ENCODE peak calls at places on chromosomes 1 and 21, in four cellular contexts. One of them, this sample, is unnamed.

GRCh38 chr1:230940848-230941247 is 37.8 kb downstream of the TTC13 start:
- DNase-seq in K562: no peak
- DNase-seq in endothelial cell of umbilical vein: no peak
- DNase-seq in A549: no peak
- DNase-seq in this sample: no peak

GRCh38 chr21:16517380-16517779 is 787.6 kb downstream of the USP25 start:
- DNase-seq in K562: no peak
- DNase-seq in endothelial cell of umbilical vein: no peak
- DNase-seq in A549: no peak
- DNase-seq in this sample: no peak

GRCh38 chr1:93690921-93691789 is 9.5 kb upstream of the BCAR3 start:
- DNase-seq in K562: no peak
- DNase-seq in endothelial cell of umbilical vein: no peak
- DNase-seq in A549: no peak
- DNase-seq in this sample: no peak

GRCh38 chr1:29431138-29431537 is 194.8 kb downstream of the PTPRU start:
- DNase-seq in K562: no peak
- DNase-seq in endothelial cell of umbilical vein: no peak
- DNase-seq in A549: no peak
- DNase-seq in this sample: no peak

GRCh38 chr1:207993477-207994445 is 82.8 kb upstream of the CD34 start:
- DNase-seq in K562: peak; percentile 49
- DNase-seq in endothelial cell of umbilical vein: no peak
- DNase-seq in A549: no peak
- DNase-seq in this sample: peak; percentile 17

GRCh38 chr21:26717146-26717739 is 128.0 kb downstream of the ADAMTS1 start:
- DNase-seq in K562: peak; percentile 3
- DNase-seq in endothelial cell of umbilical vein: peak; percentile 30
- DNase-seq in A549: peak; percentile 2
- DNase-seq in this sample: peak; percentile 8

GRCh38 chr1:8862528-8862927 is 16.0 kb downstream of the ENO1 start:
- DNase-seq in K562: peak; percentile 76
- DNase-seq in endothelial cell of umbilical vein: peak; percentile 38
- DNase-seq in A549: no peak
- DNase-seq in this sample: peak; percentile 71

GRCh38 chr1:193905288-193906085 is 719.1 kb upstream of the B3GALT2 start:
- DNase-seq in K562: no peak
- DNase-seq in endothelial cell of umbilical vein: no peak
- DNase-seq in A549: no peak
- DNase-seq in this sample: no peak

GRCh38 chr1:44721521-44722361 is 9.2 kb downstream of the RNU5D-1 start:
- DNase-seq in K562: peak; percentile 98
- DNase-seq in endothelial cell of umbilical vein: no peak
- DNase-seq in A549: peak; percentile 93
- DNase-seq in this sample: peak; percentile 99

GRCh38 chr1:91311672-91312071 is 93.0 kb downstream of the HFM1 start:
- DNase-seq in K562: no peak
- DNase-seq in endothelial cell of umbilical vein: no peak
- DNase-seq in A549: no peak
- DNase-seq in this sample: no peak

GRCh38 chr1:203342192-203342940 is 8.6 kb downstream of the FMOD start:
- DNase-seq in K562: peak; percentile 78
- DNase-seq in endothelial cell of umbilical vein: peak; percentile 44
- DNase-seq in A549: peak; percentile 83
- DNase-seq in this sample: peak; percentile 44

GRCh38 chr1:32893198-32894018 is 7.1 kb downstream of the HPCA start:
- DNase-seq in K562: peak; percentile 69
- DNase-seq in endothelial cell of umbilical vein: no peak
- DNase-seq in A549: peak; percentile 41
- DNase-seq in this sample: no peak

GRCh38 chr1:168206111-168206510 is 19.7 kb upstream of the SFT2D2 start:
- DNase-seq in K562: no peak
- DNase-seq in endothelial cell of umbilical vein: no peak
- DNase-seq in A549: no peak
- DNase-seq in this sample: no peak

GRCh38 chr21:30164796-30165195 is 1.8 kb downstream of the CLDN17 start:
- DNase-seq in K562: no peak
- DNase-seq in endothelial cell of umbilical vein: no peak
- DNase-seq in A549: no peak
- DNase-seq in this sample: no peak

GRCh38 chr21:41961753-41962152 is 7.9 kb upstream of the C2CD2 start:
- DNase-seq in K562: no peak
- DNase-seq in endothelial cell of umbilical vein: no peak
- DNase-seq in A549: no peak
- DNase-seq in this sample: no peak

GRCh38 chr1:196309386-196309785 is 298.9 kb downstream of the KCNT2 start:
- DNase-seq in K562: peak; percentile 19
- DNase-seq in endothelial cell of umbilical vein: peak; percentile 49
- DNase-seq in A549: no peak
- DNase-seq in this sample: peak; percentile 34

GRCh38 chr1:73862343-73862742 is 335.6 kb downstream of the LRRIQ3 start:
- DNase-seq in K562: no peak
- DNase-seq in endothelial cell of umbilical vein: no peak
- DNase-seq in A549: no peak
- DNase-seq in this sample: no peak

GRCh38 chr1:233482388-233482787 is 131.5 kb upstream of the KCNK1 start:
- DNase-seq in K562: no peak
- DNase-seq in endothelial cell of umbilical vein: no peak
- DNase-seq in A549: no peak
- DNase-seq in this sample: no peak

GRCh38 chr1:163562355-163562754 is 240.6 kb downstream of the NUF2 start:
- DNase-seq in K562: no peak
- DNase-seq in endothelial cell of umbilical vein: no peak
- DNase-seq in A549: no peak
- DNase-seq in this sample: no peak

GRCh38 chr1:214014730-214015129 is 27.0 kb downstream of the PROX1 start:
- DNase-seq in K562: no peak
- DNase-seq in endothelial cell of umbilical vein: no peak
- DNase-seq in A549: no peak
- DNase-seq in this sample: no peak

GRCh38 chr1:86245566-86246190 is 89.1 kb upstream of the COL24A1 start:
- DNase-seq in K562: no peak
- DNase-seq in endothelial cell of umbilical vein: no peak
- DNase-seq in A549: no peak
- DNase-seq in this sample: no peak

GRCh38 chr1:21344750-21345443 is 54.6 kb upstream of the ECE1 start:
- DNase-seq in K562: no peak
- DNase-seq in endothelial cell of umbilical vein: no peak
- DNase-seq in A549: no peak
- DNase-seq in this sample: peak; percentile 27

GRCh38 chr1:8947127-8947691 is 1.5 kb downstream of the CA6 start:
- DNase-seq in K562: no peak
- DNase-seq in endothelial cell of umbilical vein: peak; percentile 52
- DNase-seq in A549: no peak
- DNase-seq in this sample: no peak

GRCh38 chr21:38661296-38662223 is 144.2 kb upstream of the ETS2 start:
- DNase-seq in K562: no peak
- DNase-seq in endothelial cell of umbilical vein: peak; percentile 22
- DNase-seq in A549: no peak
- DNase-seq in this sample: peak; percentile 66

GRCh38 chr1:151401860-151402259 is 2.5 kb downstream of the PSMB4 start:
- DNase-seq in K562: no peak
- DNase-seq in endothelial cell of umbilical vein: no peak
- DNase-seq in A549: no peak
- DNase-seq in this sample: no peak

GRCh38 chr1:233215135-233215722 is 80.3 kb downstream of the PCNX2 start:
- DNase-seq in K562: no peak
- DNase-seq in endothelial cell of umbilical vein: no peak
- DNase-seq in A549: no peak
- DNase-seq in this sample: no peak

GRCh38 chr21:16587141-16587570 is 857.4 kb downstream of the USP25 start:
- DNase-seq in K562: no peak
- DNase-seq in endothelial cell of umbilical vein: peak; percentile 85
- DNase-seq in A549: peak; percentile 29
- DNase-seq in this sample: peak; percentile 9

GRCh38 chr1:30718636-30719405 is 4.6 kb downstream of the MATN1 start:
- DNase-seq in K562: peak; percentile 98
- DNase-seq in endothelial cell of umbilical vein: peak; percentile 96
- DNase-seq in A549: peak; percentile 66
- DNase-seq in this sample: peak; percentile 94

GRCh38 chr1:30650038-30650958 is 73.1 kb downstream of the MATN1 start:
- DNase-seq in K562: no peak
- DNase-seq in endothelial cell of umbilical vein: no peak
- DNase-seq in A549: no peak
- DNase-seq in this sample: no peak

GRCh38 chr1:53618218-53619087 is 120.5 kb downstream of the GLIS1 start:
- DNase-seq in K562: no peak
- DNase-seq in endothelial cell of umbilical vein: no peak
- DNase-seq in A549: no peak
- DNase-seq in this sample: no peak

GRCh38 chr1:78088015-78088414 is 42.2 kb downstream of the GIPC2 start:
- DNase-seq in K562: no peak
- DNase-seq in endothelial cell of umbilical vein: no peak
- DNase-seq in A549: no peak
- DNase-seq in this sample: peak; percentile 5

GRCh38 chr1:143717434-143717833 is 254.4 kb downstream of the FAM72C start:
- DNase-seq in K562: no peak
- DNase-seq in endothelial cell of umbilical vein: no peak
- DNase-seq in A549: no peak
- DNase-seq in this sample: no peak

GRCh38 chr1:241900381-241900780 is 52.4 kb downstream of the EXO1 start:
- DNase-seq in K562: no peak
- DNase-seq in endothelial cell of umbilical vein: no peak
- DNase-seq in A549: no peak
- DNase-seq in this sample: no peak

GRCh38 chr21:16535100-16535418 is 805.3 kb downstream of the USP25 start:
- DNase-seq in K562: no peak
- DNase-seq in endothelial cell of umbilical vein: peak; percentile 61
- DNase-seq in A549: no peak
- DNase-seq in this sample: no peak

DNA sequence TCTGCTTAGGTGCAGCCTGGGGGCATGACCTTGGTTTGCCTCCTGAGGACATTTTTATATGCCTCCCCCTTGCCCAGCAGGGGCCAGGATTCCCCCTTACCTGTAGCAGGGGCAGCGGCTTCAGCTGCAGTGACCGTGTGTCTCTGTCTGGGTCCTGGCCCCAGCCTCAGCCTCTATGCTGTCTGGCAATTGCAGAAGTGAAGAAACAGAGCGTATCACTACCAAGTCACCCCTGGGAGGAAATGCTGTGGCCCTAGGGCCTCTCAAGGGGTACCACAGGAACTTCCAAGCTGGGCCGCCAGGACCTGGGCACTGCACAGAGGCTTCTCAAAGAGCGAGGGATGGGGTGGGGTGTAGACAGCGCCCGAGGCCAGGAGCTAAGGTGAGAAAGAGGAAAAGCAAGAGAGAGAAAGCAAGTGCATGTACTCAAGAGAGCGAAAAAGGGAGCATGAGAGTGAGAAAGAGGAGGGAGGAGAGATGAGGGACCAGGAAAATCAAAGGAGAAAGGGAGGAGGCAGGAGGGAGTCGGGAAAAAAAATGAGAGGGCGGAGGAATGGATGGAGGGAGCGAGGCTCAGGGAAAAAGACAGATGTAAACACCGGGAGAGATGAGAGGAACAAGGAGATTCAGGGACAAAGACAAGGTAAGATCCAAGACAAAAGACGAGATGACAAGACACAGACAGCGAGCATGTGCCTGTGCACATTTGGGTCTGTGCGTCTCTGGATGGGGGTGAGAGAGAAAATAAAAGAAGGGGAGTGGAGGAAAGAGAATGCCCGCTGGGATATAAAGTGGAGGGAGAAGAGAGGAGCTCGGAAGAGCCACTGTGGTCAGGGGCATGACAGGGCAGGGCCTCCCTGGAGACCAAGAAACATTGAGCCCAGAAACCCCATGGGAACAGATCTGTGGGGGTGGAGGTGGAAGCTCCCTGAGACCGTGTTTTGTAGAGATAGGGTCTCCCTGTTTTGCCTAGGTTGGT is at the start of gene PTAFR:
- DNase-seq in K562: no peak
- DNase-seq in endothelial cell of umbilical vein: no peak
- DNase-seq in A549: no peak
- DNase-seq in this sample: peak; percentile 90
- TF ChIP-seq POLR2A in K562: no peak
- TF ChIP-seq POLR2A in endothelial cell of umbilical vein: no peak
- TF ChIP-seq POLR2A in A549: no peak
- TF ChIP-seq POLR2A in this sample: no peak

DNA sequence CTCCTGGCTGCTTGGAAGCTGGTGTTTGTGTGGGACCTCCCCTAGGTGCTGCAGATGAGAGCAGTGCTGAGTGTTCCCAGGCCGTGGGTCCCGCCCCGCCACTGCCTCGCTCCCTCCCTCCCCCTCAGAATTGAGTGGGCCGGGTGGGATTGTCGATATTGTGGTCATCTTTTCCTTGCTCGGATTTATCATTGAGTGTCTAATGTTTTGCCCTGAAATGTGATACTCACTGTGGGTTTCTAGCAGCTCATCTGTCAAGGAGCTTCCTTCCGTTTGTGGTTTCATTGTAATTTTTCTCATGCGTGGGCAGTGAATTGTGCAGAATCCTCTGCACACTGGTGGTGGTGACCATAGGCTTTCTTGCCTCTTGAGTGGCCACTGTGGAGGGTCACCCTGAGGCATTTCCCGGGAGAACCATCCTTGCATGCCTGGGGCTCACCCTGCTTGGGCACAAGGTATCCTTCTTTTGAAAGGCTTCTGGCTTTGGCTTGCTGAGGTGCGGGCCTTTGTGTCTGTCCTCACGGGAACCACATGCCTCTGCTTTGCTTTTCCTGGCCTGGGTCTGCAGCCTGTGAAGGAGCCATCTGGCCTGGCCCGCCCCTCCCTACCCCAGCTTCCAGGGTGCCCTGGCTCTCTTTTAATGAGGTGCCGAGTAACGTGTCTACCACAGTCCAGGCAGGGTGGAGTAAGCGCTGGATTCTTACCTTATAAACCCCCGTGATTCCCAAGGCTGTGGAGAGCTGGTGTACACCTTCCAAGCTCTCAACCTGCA is 25.6 kb downstream of the SLX9 start:
- DNase-seq in K562: no peak
- DNase-seq in endothelial cell of umbilical vein: no peak
- DNase-seq in A549: no peak
- DNase-seq in this sample: peak; percentile 54
- TF ChIP-seq MYC in K562: no peak
- TF ChIP-seq MYC in endothelial cell of umbilical vein: no peak
- TF ChIP-seq MYC in A549: no peak
- TF ChIP-seq MYC in this sample: no peak

GRCh38 chr1:36306210-36306901 is at the start of gene SH3D21:
- DNase-seq in K562: no peak
- DNase-seq in endothelial cell of umbilical vein: peak; percentile 20
- DNase-seq in A549: no peak
- DNase-seq in this sample: peak; percentile 47
- TF ChIP-seq CTCF in K562: no peak
- TF ChIP-seq CTCF in endothelial cell of umbilical vein: no peak
- TF ChIP-seq CTCF in A549: peak; percentile 12
- TF ChIP-seq CTCF in this sample: no peak

GRCh38 chr1:155002479-155003226 is at the start of gene ZBTB7B:
- DNase-seq in K562: peak; percentile 67
- DNase-seq in endothelial cell of umbilical vein: peak; percentile 54
- DNase-seq in A549: no peak
- DNase-seq in this sample: peak; percentile 57

GRCh38 chr1:155005076-155005971 is 2.7 kb downstream of the ZBTB7B start:
- DNase-seq in K562: no peak
- DNase-seq in endothelial cell of umbilical vein: no peak
- DNase-seq in A549: no peak
- DNase-seq in this sample: peak; percentile 25

GRCh38 chr1:155003227-155003765 is 694 bp downstream of the ZBTB7B start:
- DNase-seq in K562: peak; percentile 64
- DNase-seq in endothelial cell of umbilical vein: peak; percentile 42
- DNase-seq in A549: no peak
- DNase-seq in this sample: peak; percentile 61

GRCh38 chr1:155004352-155005075 is 1.9 kb downstream of the ZBTB7B start:
- DNase-seq in K562: no peak
- DNase-seq in endothelial cell of umbilical vein: no peak
- DNase-seq in A549: no peak
- DNase-seq in this sample: no peak

GRCh38 chr1:155003766-155004351 is 1.3 kb downstream of the ZBTB7B start:
- DNase-seq in K562: peak; percentile 90
- DNase-seq in endothelial cell of umbilical vein: peak; percentile 33
- DNase-seq in A549: no peak
- DNase-seq in this sample: peak; percentile 80
- TF ChIP-seq POLR2A in K562: no peak
- TF ChIP-seq POLR2A in endothelial cell of umbilical vein: no peak
- TF ChIP-seq POLR2A in A549: no peak
- TF ChIP-seq POLR2A in this sample: no peak